ENCODE peak calls at places on chromosomes 6 and 20, in eight cellular contexts. One of them, this sample, is unnamed. For H3K4me1, the result is how much of the 10 kb centered on the place peaks cover.

GRCh38 chr6:26128013-26128771 is 41.0 kb downstream of the HFE start:
- DNase-seq in body of pancreas: no peak
- DNase-seq in endothelial cell of umbilical vein: no peak
- DNase-seq in astrocyte: no peak
- DNase-seq in spleen: no peak
- DNase-seq in K562: no peak
- DNase-seq in cardiac muscle cell: no peak
- DNase-seq in right lobe of liver: no peak
- DNase-seq in this sample: no peak

GRCh38 chr6:52207066-52207465 is 20.9 kb downstream of the IL17A start:
- DNase-seq in spleen: no peak
- DNase-seq in astrocyte: no peak
- DNase-seq in endothelial cell of umbilical vein: no peak
- DNase-seq in body of pancreas: no peak
- DNase-seq in cardiac muscle cell: no peak
- DNase-seq in K562: no peak
- DNase-seq in right lobe of liver: no peak
- DNase-seq in this sample: no peak

GRCh38 chr20:46022411-46023147 is 6.4 kb upstream of the SLC12A5 start:
- DNase-seq in K562: peak
- DNase-seq in body of pancreas: peak
- DNase-seq in spleen: peak
- DNase-seq in astrocyte: no peak
- DNase-seq in cardiac muscle cell: peak
- DNase-seq in right lobe of liver: peak
- DNase-seq in endothelial cell of umbilical vein: no peak
- DNase-seq in this sample: peak

GRCh38 chr6:10416516-10416862 is 1.6 kb upstream of the TFAP2A start:
- DNase-seq in spleen: no peak
- DNase-seq in astrocyte: no peak
- DNase-seq in endothelial cell of umbilical vein: no peak
- DNase-seq in K562: no peak
- DNase-seq in body of pancreas: no peak
- DNase-seq in cardiac muscle cell: no peak
- DNase-seq in right lobe of liver: no peak
- DNase-seq in this sample: no peak

GRCh38 chr6:26270903-26271639 is 93.9 kb upstream of the BTN3A2 start:
- DNase-seq in K562: no peak
- DNase-seq in endothelial cell of umbilical vein: peak
- DNase-seq in cardiac muscle cell: peak
- DNase-seq in right lobe of liver: no peak
- DNase-seq in spleen: peak
- DNase-seq in astrocyte: peak
- DNase-seq in body of pancreas: no peak
- DNase-seq in this sample: peak

GRCh38 chr6:147667082-147667481 is 158.6 kb downstream of the SAMD5 start:
- DNase-seq in body of pancreas: no peak
- DNase-seq in astrocyte: no peak
- DNase-seq in endothelial cell of umbilical vein: no peak
- DNase-seq in K562: no peak
- DNase-seq in spleen: no peak
- DNase-seq in right lobe of liver: no peak
- DNase-seq in cardiac muscle cell: no peak
- DNase-seq in this sample: no peak

GRCh38 chr6:17855381-17855780 is 132.1 kb downstream of the KIF13A start:
- DNase-seq in cardiac muscle cell: no peak
- DNase-seq in body of pancreas: no peak
- DNase-seq in K562: no peak
- DNase-seq in astrocyte: no peak
- DNase-seq in endothelial cell of umbilical vein: no peak
- DNase-seq in spleen: no peak
- DNase-seq in right lobe of liver: no peak
- DNase-seq in this sample: no peak

GRCh38 chr20:46857061-46857831 is 37.4 kb upstream of the EYA2 start:
- DNase-seq in right lobe of liver: no peak
- DNase-seq in astrocyte: no peak
- DNase-seq in body of pancreas: no peak
- DNase-seq in endothelial cell of umbilical vein: no peak
- DNase-seq in spleen: no peak
- DNase-seq in cardiac muscle cell: no peak
- DNase-seq in K562: no peak
- DNase-seq in this sample: no peak

GRCh38 chr6:43917878-43918382 is 147.9 kb downstream of the VEGFA start:
- DNase-seq in body of pancreas: no peak
- DNase-seq in spleen: no peak
- DNase-seq in astrocyte: peak
- DNase-seq in endothelial cell of umbilical vein: no peak
- DNase-seq in K562: peak
- DNase-seq in cardiac muscle cell: no peak
- DNase-seq in right lobe of liver: no peak
- DNase-seq in this sample: no peak

GRCh38 chr20:33770005-33770404 is 38.2 kb downstream of the ZNF341 start:
- DNase-seq in cardiac muscle cell: no peak
- DNase-seq in K562: no peak
- DNase-seq in right lobe of liver: no peak
- DNase-seq in astrocyte: no peak
- DNase-seq in spleen: no peak
- DNase-seq in endothelial cell of umbilical vein: no peak
- DNase-seq in body of pancreas: no peak
- DNase-seq in this sample: peak

GRCh38 chr6:148800535-148800934 is 53.7 kb downstream of the UST start:
- DNase-seq in spleen: no peak
- DNase-seq in K562: no peak
- DNase-seq in cardiac muscle cell: no peak
- DNase-seq in astrocyte: peak
- DNase-seq in right lobe of liver: no peak
- DNase-seq in endothelial cell of umbilical vein: no peak
- DNase-seq in body of pancreas: no peak
- DNase-seq in this sample: no peak

GRCh38 chr6:118618676-118619377 is 32.6 kb downstream of the CEP85L start:
- DNase-seq in endothelial cell of umbilical vein: peak
- DNase-seq in body of pancreas: peak
- DNase-seq in K562: peak
- DNase-seq in right lobe of liver: peak
- DNase-seq in spleen: peak
- DNase-seq in cardiac muscle cell: peak
- DNase-seq in astrocyte: peak
- DNase-seq in this sample: no peak

DNA sequence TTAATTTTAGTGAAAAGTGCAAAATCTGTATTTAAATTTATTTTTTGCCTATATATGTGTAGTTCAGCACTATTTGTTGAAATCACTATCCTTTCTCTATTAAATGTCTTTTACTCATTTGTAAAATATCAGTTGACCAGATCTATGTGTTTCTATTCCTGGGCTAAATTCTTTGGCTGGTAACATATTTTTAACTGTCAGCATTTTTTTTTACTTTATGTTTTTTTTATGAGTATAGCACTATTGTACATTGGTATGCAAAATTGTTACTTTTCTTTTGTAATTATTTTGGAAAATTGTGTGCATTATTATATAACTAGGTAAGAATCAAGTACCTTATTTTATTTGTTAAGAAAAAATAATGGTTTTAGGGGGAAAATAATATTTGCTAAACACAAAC is 582.8 kb upstream of the ADGRB3 start:
- DNase-seq in endothelial cell of umbilical vein: no peak
- DNase-seq in K562: no peak
- DNase-seq in right lobe of liver: no peak
- DNase-seq in spleen: no peak
- DNase-seq in cardiac muscle cell: no peak
- DNase-seq in astrocyte: no peak
- DNase-seq in body of pancreas: no peak
- DNase-seq in this sample: no peak
- H3K27ac ChIP-seq in endothelial cell of umbilical vein: no peak
- H3K27ac ChIP-seq in K562: no peak
- H3K27ac ChIP-seq in right lobe of liver: no peak
- H3K27ac ChIP-seq in spleen: no peak
- H3K27ac ChIP-seq in cardiac muscle cell: no peak
- H3K27ac ChIP-seq in astrocyte: no peak
- H3K27ac ChIP-seq in body of pancreas: no peak
- H3K27ac ChIP-seq in this sample: no peak

GRCh38 chr6:373031-373430 is 18.5 kb upstream of the IRF4 start:
- DNase-seq in cardiac muscle cell: no peak
- DNase-seq in endothelial cell of umbilical vein: no peak
- DNase-seq in right lobe of liver: no peak
- DNase-seq in spleen: peak
- DNase-seq in K562: no peak
- DNase-seq in body of pancreas: no peak
- DNase-seq in astrocyte: no peak
- DNase-seq in this sample: no peak

GRCh38 chr6:376823-377571 is 14.6 kb upstream of the IRF4 start:
- DNase-seq in body of pancreas: no peak
- DNase-seq in K562: no peak
- DNase-seq in endothelial cell of umbilical vein: no peak
- DNase-seq in astrocyte: no peak
- DNase-seq in right lobe of liver: no peak
- DNase-seq in cardiac muscle cell: no peak
- DNase-seq in spleen: no peak
- DNase-seq in this sample: no peak

GRCh38 chr6:374956-375355 is 16.6 kb upstream of the IRF4 start:
- DNase-seq in body of pancreas: no peak
- DNase-seq in astrocyte: no peak
- DNase-seq in cardiac muscle cell: no peak
- DNase-seq in K562: no peak
- DNase-seq in endothelial cell of umbilical vein: no peak
- DNase-seq in spleen: no peak
- DNase-seq in right lobe of liver: no peak
- DNase-seq in this sample: no peak

GRCh38 chr6:372336-372911 is 19.1 kb upstream of the IRF4 start:
- DNase-seq in cardiac muscle cell: no peak
- DNase-seq in right lobe of liver: no peak
- DNase-seq in body of pancreas: no peak
- DNase-seq in spleen: peak
- DNase-seq in K562: no peak
- DNase-seq in astrocyte: no peak
- DNase-seq in endothelial cell of umbilical vein: no peak
- DNase-seq in this sample: peak

GRCh38 chr6:373773-374724 is 17.5 kb upstream of the IRF4 start:
- DNase-seq in K562: no peak
- DNase-seq in body of pancreas: no peak
- DNase-seq in astrocyte: no peak
- DNase-seq in spleen: peak
- DNase-seq in cardiac muscle cell: peak
- DNase-seq in endothelial cell of umbilical vein: no peak
- DNase-seq in right lobe of liver: no peak
- DNase-seq in this sample: peak
- H3K4me3 ChIP-seq in K562: no peak
- H3K4me3 ChIP-seq in body of pancreas: no peak
- H3K4me3 ChIP-seq in astrocyte: no peak
- H3K4me3 ChIP-seq in spleen: no peak
- H3K4me3 ChIP-seq in cardiac muscle cell: no peak
- H3K4me3 ChIP-seq in endothelial cell of umbilical vein: no peak
- H3K4me3 ChIP-seq in right lobe of liver: no peak
- H3K4me3 ChIP-seq in this sample: no peak

DNA sequence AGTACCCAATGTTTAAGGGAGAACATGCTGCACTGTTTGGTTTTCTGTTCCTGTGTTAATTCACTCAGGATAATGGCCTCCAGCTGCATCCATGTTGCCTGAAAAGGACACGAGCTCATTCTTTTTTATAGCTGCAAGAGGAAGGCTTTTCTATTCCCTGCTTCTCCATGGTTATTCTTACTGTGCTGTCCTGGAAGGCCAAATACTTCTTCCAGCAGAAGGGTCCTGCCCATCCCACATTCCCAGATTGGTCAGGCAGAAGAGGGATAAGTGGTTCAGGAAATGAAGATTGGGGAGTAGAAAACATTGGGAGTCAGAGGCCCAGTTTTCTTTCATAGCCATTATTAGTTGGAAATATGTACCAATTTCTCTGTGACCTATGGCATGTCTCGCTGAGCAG is 122.4 kb downstream of the TCP11 start:
- DNase-seq in cardiac muscle cell: no peak
- DNase-seq in K562: no peak
- DNase-seq in body of pancreas: no peak
- DNase-seq in endothelial cell of umbilical vein: peak
- DNase-seq in right lobe of liver: no peak
- DNase-seq in spleen: no peak
- DNase-seq in astrocyte: no peak
- DNase-seq in this sample: no peak
- H3K4me1 ChIP-seq in cardiac muscle cell: under half
- H3K4me1 ChIP-seq in K562: under half
- H3K4me1 ChIP-seq in body of pancreas: under half
- H3K4me1 ChIP-seq in endothelial cell of umbilical vein: half or more
- H3K4me1 ChIP-seq in right lobe of liver: under half
- H3K4me1 ChIP-seq in spleen: half or more
- H3K4me1 ChIP-seq in astrocyte: under half
- H3K4me1 ChIP-seq in this sample: half or more

GRCh38 chr6:110878751-110879539 is 4.4 kb downstream of the AMD1 start:
- DNase-seq in body of pancreas: no peak
- DNase-seq in cardiac muscle cell: peak
- DNase-seq in spleen: no peak
- DNase-seq in K562: peak
- DNase-seq in right lobe of liver: no peak
- DNase-seq in endothelial cell of umbilical vein: peak
- DNase-seq in astrocyte: no peak
- DNase-seq in this sample: no peak

GRCh38 chr6:110882824-110883554 is 8.4 kb downstream of the AMD1 start:
- DNase-seq in right lobe of liver: no peak
- DNase-seq in astrocyte: no peak
- DNase-seq in endothelial cell of umbilical vein: no peak
- DNase-seq in cardiac muscle cell: no peak
- DNase-seq in K562: no peak
- DNase-seq in spleen: no peak
- DNase-seq in body of pancreas: no peak
- DNase-seq in this sample: no peak

GRCh38 chr6:110884321-110884720 is 9.7 kb downstream of the AMD1 start:
- DNase-seq in right lobe of liver: no peak
- DNase-seq in K562: no peak
- DNase-seq in astrocyte: no peak
- DNase-seq in endothelial cell of umbilical vein: no peak
- DNase-seq in spleen: no peak
- DNase-seq in cardiac muscle cell: no peak
- DNase-seq in body of pancreas: no peak
- DNase-seq in this sample: no peak

GRCh38 chr6:110880651-110881050 is 6.1 kb downstream of the AMD1 start:
- DNase-seq in right lobe of liver: no peak
- DNase-seq in body of pancreas: no peak
- DNase-seq in cardiac muscle cell: no peak
- DNase-seq in spleen: no peak
- DNase-seq in K562: no peak
- DNase-seq in endothelial cell of umbilical vein: no peak
- DNase-seq in astrocyte: no peak
- DNase-seq in this sample: no peak

DNA sequence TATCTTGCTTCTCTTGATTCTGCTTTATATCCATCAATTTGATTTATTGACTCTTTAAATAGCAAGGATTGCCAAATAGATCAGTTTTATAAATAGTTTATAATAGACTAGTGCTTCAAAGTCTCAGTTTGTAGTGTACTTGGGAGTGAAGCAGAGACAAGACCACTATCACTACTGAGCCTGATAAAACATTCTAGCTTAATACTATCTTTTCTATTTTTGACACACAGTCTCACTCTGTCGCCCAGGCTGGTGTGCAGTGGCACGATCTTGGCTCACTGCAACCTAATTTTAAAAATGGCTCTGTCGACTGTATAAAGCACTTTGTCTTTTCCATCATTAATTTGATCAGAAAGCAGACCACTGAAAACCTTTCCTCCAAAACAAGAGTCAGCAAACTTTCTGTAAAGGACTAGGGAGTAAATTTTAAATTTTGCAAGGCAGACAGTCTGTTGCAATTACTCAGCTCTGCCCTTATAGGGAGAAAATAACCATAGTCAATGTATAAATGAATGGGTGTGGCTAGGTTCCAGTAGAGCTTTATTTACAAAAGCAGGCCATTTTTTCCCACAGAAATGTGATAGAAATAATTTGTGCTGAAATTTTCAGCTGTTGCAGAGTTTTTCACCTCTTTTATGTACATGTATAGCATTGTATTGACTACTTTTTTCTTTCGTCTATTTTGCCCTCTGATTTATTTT is 7.5 kb downstream of the AMD1 start:
- DNase-seq in body of pancreas: no peak
- DNase-seq in astrocyte: no peak
- DNase-seq in K562: no peak
- DNase-seq in spleen: no peak
- DNase-seq in cardiac muscle cell: no peak
- DNase-seq in endothelial cell of umbilical vein: no peak
- DNase-seq in right lobe of liver: no peak
- DNase-seq in this sample: no peak
- H3K27ac ChIP-seq in body of pancreas: no peak
- H3K27ac ChIP-seq in astrocyte: no peak
- H3K27ac ChIP-seq in K562: no peak
- H3K27ac ChIP-seq in spleen: no peak
- H3K27ac ChIP-seq in cardiac muscle cell: peak
- H3K27ac ChIP-seq in endothelial cell of umbilical vein: no peak
- H3K27ac ChIP-seq in right lobe of liver: no peak
- H3K27ac ChIP-seq in this sample: no peak